ENCODE peak calls at places on chromosomes 5 and 9, in five cellular contexts. V is GM23248, T is stomach, R is PC-3, K is endothelial cell of umbilical vein. I is an unnamed sample.

GRCh38 chr5:101929628-101930027 is 366.5 kb downstream of the SLCO4C1 start:
- DNase-seq in V (no peak), T (no peak), R (no peak), K (no peak), I (no peak)

GRCh38 chr9:104784098-104784497 is 20.2 kb downstream of the NIPSNAP3B start:
- DNase-seq in V (no peak), T (no peak), R (no peak), K (no peak), I (no peak)

GRCh38 chr5:14687023-14687665 is 22.6 kb downstream of the OTULIN start:
- DNase-seq in V (peak; percentile 27), T (no peak), R (no peak), K (no peak), I (no peak)

GRCh38 chr9:121887553-121888437 is 205.3 kb downstream of the TTLL11 start:
- DNase-seq in V (peak; percentile 31), T (no peak), R (no peak), K (no peak), I (no peak)

GRCh38 chr5:8993031-8993430 is 552.8 kb downstream of the SEMA5A start:
- DNase-seq in V (peak; percentile 37), T (no peak), R (peak; percentile 65), K (no peak), I (no peak)

GRCh38 chr9:34454571-34455065 is 3.8 kb downstream of the FAM219A start:
- DNase-seq in V (peak; percentile 89), T (no peak), R (peak; percentile 71), K (no peak), I (no peak)

GRCh38 chr5:11130111-11130510 is 369.1 kb upstream of the DAP start:
- DNase-seq in V (no peak), T (no peak), R (no peak), K (no peak), I (no peak)

GRCh38 chr9:132020272-132020671 is 59.4 kb downstream of the MED27 start:
- DNase-seq in V (no peak), T (no peak), R (no peak), K (peak; percentile 36), I (no peak)

GRCh38 chr9:1018121-1018520 is 32.0 kb upstream of the DMRT2 start:
- DNase-seq in V (peak; percentile 60), T (no peak), R (peak; percentile 63), K (no peak), I (no peak)

GRCh38 chr5:154288145-154288544 is 97.6 kb downstream of the GALNT10 start:
- DNase-seq in V (peak; percentile 72), T (peak; percentile 58), R (no peak), K (peak; percentile 67), I (no peak)

GRCh38 chr9:111572945-111573604 is 26.4 kb downstream of the PTGR1 start:
- DNase-seq in V (peak; percentile 50), T (no peak), R (no peak), K (no peak), I (no peak)

GRCh38 chr5:84727708-84728107 is 343.0 kb upstream of the EDIL3 start:
- DNase-seq in V (no peak), T (no peak), R (no peak), K (no peak), I (no peak)

DNA sequence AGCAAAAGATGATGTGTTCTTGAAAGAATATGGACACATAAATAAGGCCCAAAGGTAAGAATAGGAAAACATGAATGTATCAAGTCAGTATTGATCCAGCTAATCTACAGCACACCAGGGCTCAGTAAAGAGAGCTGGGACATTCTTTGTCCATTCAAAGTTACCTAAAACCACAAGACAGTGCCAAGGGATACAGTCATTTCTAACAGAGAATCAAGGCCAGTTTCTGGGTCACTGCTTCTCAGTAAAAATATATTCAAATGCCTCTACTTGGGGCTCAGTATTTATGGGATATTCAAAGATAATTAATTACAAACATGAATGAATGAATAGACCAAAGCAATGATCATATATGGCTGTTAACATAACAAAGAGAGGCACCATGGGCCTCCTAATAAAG is 35.0 kb downstream of the MTMR12 start:
- DNase-seq in V (peak; percentile 20), T (no peak), R (no peak), K (no peak), I (no peak)
- H3K27ac ChIP-seq in V (peak overlapping the region; percentile 5), T (peak overlapping the region; percentile 71), R (no peak overlapping the region), K (peak overlapping the region; percentile 100), I (no peak overlapping the region)

DNA sequence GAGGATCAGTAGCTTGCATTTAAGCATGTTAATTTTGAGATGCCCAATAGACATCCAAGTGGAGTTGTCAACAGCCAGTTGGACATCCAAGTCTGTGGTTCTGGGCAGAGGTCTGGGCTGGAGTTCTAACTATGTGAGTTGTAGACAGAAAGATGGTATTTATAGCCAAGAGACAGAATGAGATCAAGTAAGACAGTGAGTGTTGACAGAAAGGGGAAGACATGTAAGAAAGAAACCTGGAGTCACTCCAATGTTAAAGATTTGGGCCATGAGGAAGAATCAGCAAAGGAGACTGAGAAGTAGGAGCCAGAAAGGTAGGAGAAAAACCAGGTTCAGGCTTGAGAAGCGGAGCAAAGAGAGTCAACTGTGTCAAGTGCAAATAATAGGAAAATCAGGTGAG is 95.5 kb upstream of the PUM3 start:
- DNase-seq in V (no peak), T (no peak), R (no peak), K (no peak), I (no peak)
- H3K27ac ChIP-seq in V (no peak overlapping the region), T (no peak overlapping the region), R (no peak overlapping the region), K (no peak overlapping the region), I (no peak overlapping the region)

DNA sequence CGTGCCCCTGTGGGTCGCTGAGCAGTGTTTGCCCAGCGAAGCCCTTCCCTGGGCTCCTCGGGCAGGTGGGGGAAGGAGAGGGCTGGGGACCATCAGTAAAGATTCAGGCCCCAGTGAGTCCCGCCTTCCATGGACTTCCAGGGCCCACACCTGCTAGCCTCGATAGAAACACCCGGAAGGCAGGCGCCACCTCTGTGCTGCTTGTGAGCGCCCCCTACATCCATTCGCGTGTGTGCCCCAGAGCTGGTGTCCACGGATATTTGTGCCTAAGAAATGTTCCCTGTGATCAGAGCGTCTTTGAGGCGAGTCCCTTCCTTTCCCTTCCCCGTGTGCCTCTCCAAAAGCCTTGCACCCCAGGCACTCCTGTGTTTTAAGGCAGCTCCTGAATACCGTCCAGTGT is 101.2 kb downstream of the COL5A1 start:
- DNase-seq in V (no peak), T (no peak), R (no peak), K (no peak), I (no peak)
- H3K27ac ChIP-seq in V (no peak overlapping the region), T (no peak overlapping the region), R (no peak overlapping the region), K (no peak overlapping the region), I (no peak overlapping the region)

DNA sequence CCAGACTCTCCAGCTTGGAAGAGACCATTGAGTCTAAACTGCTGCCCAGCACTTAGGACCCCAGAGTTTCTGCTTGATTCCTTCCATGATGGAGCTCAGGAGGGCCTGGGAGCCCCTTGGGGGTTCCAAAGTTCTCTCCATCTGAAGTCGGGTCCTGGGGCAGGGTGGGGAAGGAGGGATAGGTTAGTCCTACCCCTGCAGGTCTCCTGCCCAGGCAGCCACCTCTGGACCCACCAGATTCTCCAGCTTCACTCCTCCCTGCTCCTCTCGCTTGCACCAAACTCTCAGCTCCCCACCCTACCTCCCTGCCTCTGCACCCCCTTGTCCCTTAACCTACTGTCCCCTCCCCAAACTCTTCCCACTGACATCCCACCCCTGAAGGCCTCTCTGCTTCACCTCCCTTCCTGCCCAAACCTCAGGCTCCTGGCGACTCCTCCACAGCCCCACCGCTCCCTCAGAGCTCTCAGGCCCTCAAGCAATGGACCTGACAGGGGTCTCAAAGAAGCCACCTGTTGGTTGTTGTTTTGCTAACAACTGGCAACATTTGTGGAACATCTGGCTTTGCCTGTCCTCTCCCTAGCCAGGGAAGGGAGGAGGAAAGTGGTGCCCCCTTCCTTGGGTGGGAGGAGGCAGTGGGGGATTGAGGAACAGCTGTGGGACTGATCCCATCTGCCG is 137.5 kb downstream of the RGS3 start:
- DNase-seq in V (no peak), T (no peak), R (no peak), K (no peak), I (no peak)
- H3K27ac ChIP-seq in V (no peak overlapping the region), T (peak overlapping the region; percentile 4), R (no peak overlapping the region), K (peak overlapping the region; percentile 90), I (peak overlapping the region; percentile 30)

I was measured in upper lobe of right lung.